ENCODE peak calls at places on chromosomes 1 and 21, in five cellular contexts. J, T, D, N and Y are unnamed samples.

GRCh38 chr21:17257784-17258183 is 255.1 kb upstream of the CXADR start:
- DNase-seq in J (no peak), T (no peak), D (no peak), N (no peak), Y (no peak)

GRCh38 chr1:26780344-26780957 is 7.3 kb upstream of the PIGV start:
- DNase-seq in J (no peak), T (no peak), D (no peak), N (no peak), Y (no peak)

GRCh38 chr1:177384461-177384860 is 213.7 kb downstream of the BRINP2 start:
- DNase-seq in J (no peak), T (no peak), D (peak; percentile 6), N (no peak), Y (no peak)

GRCh38 chr1:74952786-74953185 is 181.4 kb upstream of the LHX8 start:
- DNase-seq in J (no peak), T (no peak), D (no peak), N (no peak), Y (no peak)

GRCh38 chr1:24437631-24438396 is 22.2 kb downstream of the NIPAL3 start:
- DNase-seq in J (no peak), T (no peak), D (peak; percentile 31), N (no peak), Y (no peak)

GRCh38 chr1:145871994-145872411 is 13.1 kb upstream of the PIAS3 start:
- DNase-seq in J (no peak), T (peak; percentile 25), D (peak; percentile 46), N (peak; percentile 22), Y (no peak)

GRCh38 chr1:2433196-2433595 is 20.8 kb upstream of the PEX10 start:
- DNase-seq in J (no peak), T (no peak), D (no peak), N (no peak), Y (no peak)

GRCh38 chr1:26373281-26373680 is 731 bp upstream of the ZNF683 start:
- DNase-seq in J (no peak), T (no peak), D (no peak), N (no peak), Y (no peak)

GRCh38 chr1:201360486-201360885 is 17.0 kb downstream of the TNNT2 start:
- DNase-seq in J (no peak), T (no peak), D (no peak), N (no peak), Y (no peak)

GRCh38 chr1:150066838-150067183 is 765 bp upstream of the VPS45 start:
- DNase-seq in J (peak; percentile 54), T (peak; percentile 76), D (no peak), N (peak; percentile 30), Y (peak; percentile 42)